ENCODE peak calls at places on chromosomes 4 and X, in ten cellular contexts. One of them, this sample, is unnamed.

GRCh38 chrX:140360924-140361323 is 143.9 kb downstream of the SOX3 start:
- DNase-seq in thyroid gland: no peak
- DNase-seq in body of pancreas: no peak
- DNase-seq in lung: no peak
- DNase-seq in OCI-LY7: no peak
- DNase-seq in HL-60: no peak
- DNase-seq in IMR-90: no peak
- DNase-seq in GM12865: no peak
- DNase-seq in BE2C: no peak
- DNase-seq in kidney: no peak
- DNase-seq in this sample: no peak

GRCh38 chr4:70863099-70863790 is 23.6 kb upstream of the GRSF1 start:
- DNase-seq in thyroid gland: no peak
- DNase-seq in body of pancreas: no peak
- DNase-seq in lung: no peak
- DNase-seq in OCI-LY7: no peak
- DNase-seq in HL-60: no peak
- DNase-seq in IMR-90: no peak
- DNase-seq in GM12865: peak; percentile 76
- DNase-seq in BE2C: no peak
- DNase-seq in kidney: no peak
- DNase-seq in this sample: peak; percentile 17

GRCh38 chr4:25160714-25161598 is 707 bp upstream of the SEPSECS start:
- DNase-seq in thyroid gland: no peak
- DNase-seq in body of pancreas: no peak
- DNase-seq in lung: no peak
- DNase-seq in OCI-LY7: peak; percentile 19
- DNase-seq in HL-60: no peak
- DNase-seq in IMR-90: no peak
- DNase-seq in GM12865: no peak
- DNase-seq in BE2C: no peak
- DNase-seq in kidney: no peak
- DNase-seq in this sample: peak; percentile 28

GRCh38 chr4:156931267-156931666 is 40.3 kb downstream of the PDGFC start:
- DNase-seq in thyroid gland: peak; percentile 59
- DNase-seq in body of pancreas: peak; percentile 60
- DNase-seq in lung: no peak
- DNase-seq in OCI-LY7: no peak
- DNase-seq in HL-60: no peak
- DNase-seq in IMR-90: peak; percentile 86
- DNase-seq in GM12865: no peak
- DNase-seq in BE2C: no peak
- DNase-seq in kidney: no peak
- DNase-seq in this sample: no peak

GRCh38 chr4:76783836-76784235 is 114.1 kb downstream of the SOWAHB start:
- DNase-seq in thyroid gland: peak; percentile 23
- DNase-seq in body of pancreas: no peak
- DNase-seq in lung: no peak
- DNase-seq in OCI-LY7: no peak
- DNase-seq in HL-60: no peak
- DNase-seq in IMR-90: no peak
- DNase-seq in GM12865: no peak
- DNase-seq in BE2C: no peak
- DNase-seq in kidney: no peak
- DNase-seq in this sample: no peak

GRCh38 chrX:24846551-24847170 is 152.9 kb downstream of the POLA1 start:
- DNase-seq in thyroid gland: peak; percentile 5
- DNase-seq in body of pancreas: no peak
- DNase-seq in lung: no peak
- DNase-seq in OCI-LY7: no peak
- DNase-seq in HL-60: no peak
- DNase-seq in IMR-90: peak; percentile 40
- DNase-seq in GM12865: no peak
- DNase-seq in BE2C: no peak
- DNase-seq in kidney: no peak
- DNase-seq in this sample: no peak

GRCh38 chr4:181030961-181031360 is 1212.2 kb upstream of the TENM3 start:
- DNase-seq in thyroid gland: no peak
- DNase-seq in body of pancreas: no peak
- DNase-seq in lung: no peak
- DNase-seq in OCI-LY7: no peak
- DNase-seq in HL-60: no peak
- DNase-seq in IMR-90: peak; percentile 41
- DNase-seq in GM12865: no peak
- DNase-seq in BE2C: no peak
- DNase-seq in kidney: no peak
- DNase-seq in this sample: no peak

GRCh38 chr4:175273995-175274753 is 356.0 kb downstream of the ADAM29 start:
- DNase-seq in thyroid gland: no peak
- DNase-seq in body of pancreas: no peak
- DNase-seq in lung: no peak
- DNase-seq in OCI-LY7: no peak
- DNase-seq in HL-60: no peak
- DNase-seq in IMR-90: peak; percentile 15
- DNase-seq in GM12865: no peak
- DNase-seq in BE2C: no peak
- DNase-seq in kidney: no peak
- DNase-seq in this sample: no peak

GRCh38 chr4:39256436-39256835 is 74.1 kb downstream of the WDR19 start:
- DNase-seq in thyroid gland: no peak
- DNase-seq in body of pancreas: no peak
- DNase-seq in lung: no peak
- DNase-seq in OCI-LY7: no peak
- DNase-seq in HL-60: no peak
- DNase-seq in IMR-90: no peak
- DNase-seq in GM12865: no peak
- DNase-seq in BE2C: no peak
- DNase-seq in kidney: no peak
- DNase-seq in this sample: no peak

DNA sequence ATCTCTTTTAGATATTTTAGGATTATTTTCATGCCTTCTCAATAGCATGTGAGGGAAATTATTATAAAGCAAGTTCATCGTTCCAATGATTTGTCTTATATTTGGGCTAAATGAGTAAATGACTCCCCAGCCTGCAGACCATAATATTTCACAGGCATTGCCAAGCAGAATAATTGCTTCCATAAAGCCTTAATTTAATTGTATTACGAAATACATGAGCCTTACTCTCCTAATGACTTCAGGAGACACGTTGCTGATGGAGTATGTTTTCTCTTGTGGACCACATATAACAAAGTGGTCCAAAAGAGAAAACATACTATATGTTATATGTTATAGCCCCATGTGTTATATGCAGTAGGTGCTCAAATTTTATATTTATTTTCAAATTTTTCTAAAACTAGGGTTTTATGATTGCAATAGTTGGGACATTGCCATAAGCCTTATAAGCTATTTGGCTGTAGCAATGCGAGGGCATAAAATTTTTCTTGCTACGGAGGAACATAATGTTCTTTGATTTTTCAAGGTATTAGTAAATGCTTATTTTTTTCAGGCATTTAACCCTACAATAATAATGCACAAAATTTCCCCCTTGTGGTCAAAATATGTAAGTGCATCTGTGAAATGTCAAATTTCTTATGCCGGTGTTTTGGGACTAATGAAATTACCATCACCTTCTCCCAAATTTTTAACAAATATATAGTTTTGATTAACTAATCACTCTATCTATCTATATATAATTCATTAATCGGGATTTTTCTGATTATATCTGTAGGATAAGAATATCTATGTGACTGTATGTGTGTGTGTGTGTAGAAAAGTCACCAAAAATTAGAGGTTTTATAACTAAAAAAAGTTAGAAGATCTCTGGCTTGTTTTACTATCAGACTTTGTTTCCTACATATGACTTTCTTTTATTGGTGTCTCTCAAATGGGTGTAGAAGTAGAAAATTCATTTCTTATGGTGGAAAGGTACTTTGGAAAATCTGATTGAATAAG is 26.4 kb upstream of the TMPRSS11D start:
- DNase-seq in thyroid gland: no peak
- DNase-seq in body of pancreas: no peak
- DNase-seq in lung: no peak
- DNase-seq in OCI-LY7: peak; percentile 44
- DNase-seq in HL-60: no peak
- DNase-seq in IMR-90: peak; percentile 25
- DNase-seq in GM12865: peak; percentile 32
- DNase-seq in BE2C: no peak
- DNase-seq in kidney: no peak
- DNase-seq in this sample: no peak
- TF ChIP-seq CTCF in thyroid gland: no peak
- TF ChIP-seq CTCF in body of pancreas: peak; percentile 38
- TF ChIP-seq CTCF in lung: peak; percentile 23
- TF ChIP-seq CTCF in OCI-LY7: peak; percentile 92
- TF ChIP-seq CTCF in HL-60: peak; percentile 62
- TF ChIP-seq CTCF in IMR-90: peak; percentile 71
- TF ChIP-seq CTCF in GM12865: peak; percentile 41
- TF ChIP-seq CTCF in BE2C: peak; percentile 57
- TF ChIP-seq CTCF in kidney: no peak
- TF ChIP-seq CTCF in this sample: peak; percentile 88

GRCh38 chrX:2903366-2903765 is 25.8 kb downstream of the ARSD start:
- DNase-seq in thyroid gland: no peak
- DNase-seq in body of pancreas: no peak
- DNase-seq in lung: no peak
- DNase-seq in OCI-LY7: no peak
- DNase-seq in HL-60: no peak
- DNase-seq in IMR-90: no peak
- DNase-seq in GM12865: no peak
- DNase-seq in BE2C: no peak
- DNase-seq in kidney: no peak
- DNase-seq in this sample: no peak
- TF ChIP-seq CTCF in thyroid gland: no peak
- TF ChIP-seq CTCF in body of pancreas: no peak
- TF ChIP-seq CTCF in lung: no peak
- TF ChIP-seq CTCF in OCI-LY7: peak; percentile 19
- TF ChIP-seq CTCF in HL-60: no peak
- TF ChIP-seq CTCF in IMR-90: no peak
- TF ChIP-seq CTCF in GM12865: no peak
- TF ChIP-seq CTCF in BE2C: no peak
- TF ChIP-seq CTCF in kidney: no peak
- TF ChIP-seq CTCF in this sample: no peak

GRCh38 chr4:87150498-87151261 is 69.7 kb downstream of the KLHL8 start:
- DNase-seq in thyroid gland: peak; percentile 39
- DNase-seq in body of pancreas: peak; percentile 49
- DNase-seq in lung: peak; percentile 62
- DNase-seq in OCI-LY7: peak; percentile 77
- DNase-seq in HL-60: peak; percentile 69
- DNase-seq in IMR-90: peak; percentile 71
- DNase-seq in GM12865: peak; percentile 76
- DNase-seq in BE2C: peak; percentile 59
- DNase-seq in kidney: no peak
- DNase-seq in this sample: peak; percentile 59
- TF ChIP-seq CTCF in thyroid gland: peak; percentile 91
- TF ChIP-seq CTCF in body of pancreas: peak; percentile 87
- TF ChIP-seq CTCF in lung: peak; percentile 87
- TF ChIP-seq CTCF in OCI-LY7: peak; percentile 98
- TF ChIP-seq CTCF in HL-60: peak; percentile 86
- TF ChIP-seq CTCF in IMR-90: peak; percentile 82
- TF ChIP-seq CTCF in GM12865: peak; percentile 82
- TF ChIP-seq CTCF in BE2C: peak; percentile 89
- TF ChIP-seq CTCF in kidney: peak; percentile 85
- TF ChIP-seq CTCF in this sample: peak; percentile 94

GRCh38 chr4:2798399-2799301 is 5.8 kb downstream of the SH3BP2 start:
- DNase-seq in thyroid gland: peak; percentile 64
- DNase-seq in body of pancreas: peak; percentile 50
- DNase-seq in lung: peak; percentile 76
- DNase-seq in OCI-LY7: peak; percentile 47
- DNase-seq in HL-60: peak; percentile 84
- DNase-seq in IMR-90: no peak
- DNase-seq in GM12865: peak; percentile 75
- DNase-seq in BE2C: peak; percentile 54
- DNase-seq in kidney: peak; percentile 92
- DNase-seq in this sample: peak; percentile 80

GRCh38 chr4:2802618-2803531 is 10.0 kb downstream of the SH3BP2 start:
- DNase-seq in thyroid gland: no peak
- DNase-seq in body of pancreas: no peak
- DNase-seq in lung: no peak
- DNase-seq in OCI-LY7: no peak
- DNase-seq in HL-60: no peak
- DNase-seq in IMR-90: no peak
- DNase-seq in GM12865: no peak
- DNase-seq in BE2C: no peak
- DNase-seq in kidney: peak; percentile 69
- DNase-seq in this sample: no peak

GRCh38 chr4:2799444-2799911 is 6.6 kb downstream of the SH3BP2 start:
- DNase-seq in thyroid gland: no peak
- DNase-seq in body of pancreas: no peak
- DNase-seq in lung: no peak
- DNase-seq in OCI-LY7: no peak
- DNase-seq in HL-60: peak; percentile 90
- DNase-seq in IMR-90: no peak
- DNase-seq in GM12865: no peak
- DNase-seq in BE2C: peak; percentile 3
- DNase-seq in kidney: peak; percentile 76
- DNase-seq in this sample: no peak

GRCh38 chr4:2799971-2800690 is 7.2 kb downstream of the SH3BP2 start:
- DNase-seq in thyroid gland: peak; percentile 57
- DNase-seq in body of pancreas: peak; percentile 17
- DNase-seq in lung: no peak
- DNase-seq in OCI-LY7: no peak
- DNase-seq in HL-60: peak; percentile 47
- DNase-seq in IMR-90: no peak
- DNase-seq in GM12865: peak; percentile 46
- DNase-seq in BE2C: peak; percentile 39
- DNase-seq in kidney: peak; percentile 77
- DNase-seq in this sample: no peak

GRCh38 chr4:2800691-2801596 is 8.1 kb downstream of the SH3BP2 start:
- DNase-seq in thyroid gland: peak; percentile 67
- DNase-seq in body of pancreas: peak; percentile 62
- DNase-seq in lung: peak; percentile 80
- DNase-seq in OCI-LY7: no peak
- DNase-seq in HL-60: peak; percentile 93
- DNase-seq in IMR-90: peak; percentile 37
- DNase-seq in GM12865: peak; percentile 73
- DNase-seq in BE2C: peak; percentile 70
- DNase-seq in kidney: peak; percentile 95
- DNase-seq in this sample: peak; percentile 56
- TF ChIP-seq CTCF in thyroid gland: no peak
- TF ChIP-seq CTCF in body of pancreas: no peak
- TF ChIP-seq CTCF in lung: no peak
- TF ChIP-seq CTCF in OCI-LY7: no peak
- TF ChIP-seq CTCF in HL-60: no peak
- TF ChIP-seq CTCF in IMR-90: no peak
- TF ChIP-seq CTCF in GM12865: no peak
- TF ChIP-seq CTCF in BE2C: no peak
- TF ChIP-seq CTCF in kidney: no peak
- TF ChIP-seq CTCF in this sample: no peak

GRCh38 chr4:55312491-55313101 is 33.4 kb upstream of the SRD5A3 start:
- DNase-seq in thyroid gland: peak; percentile 6
- DNase-seq in body of pancreas: peak; percentile 59
- DNase-seq in lung: peak; percentile 49
- DNase-seq in OCI-LY7: peak; percentile 50
- DNase-seq in HL-60: peak; percentile 40
- DNase-seq in IMR-90: peak; percentile 58
- DNase-seq in GM12865: peak; percentile 55
- DNase-seq in BE2C: peak; percentile 37
- DNase-seq in kidney: no peak
- DNase-seq in this sample: peak; percentile 55
- TF ChIP-seq CTCF in thyroid gland: peak; percentile 31
- TF ChIP-seq CTCF in body of pancreas: peak; percentile 68
- TF ChIP-seq CTCF in lung: peak; percentile 11
- TF ChIP-seq CTCF in OCI-LY7: peak; percentile 79
- TF ChIP-seq CTCF in HL-60: peak; percentile 58
- TF ChIP-seq CTCF in IMR-90: peak; percentile 66
- TF ChIP-seq CTCF in GM12865: peak; percentile 70
- TF ChIP-seq CTCF in BE2C: peak; percentile 80
- TF ChIP-seq CTCF in kidney: peak; percentile 67
- TF ChIP-seq CTCF in this sample: peak; percentile 59